ENCODE peak calls at places on chromosomes 6 and 20, in six cellular contexts. One of them, this sample, is unnamed.

GRCh38 chr6:44453146-44453545 is 65.6 kb downstream of the CDC5L start:
- DNase-seq in activated CD8-positive, alpha-beta memory T cell treated with anti-CD3 and anti-CD28 coated beads for 48 hours: no peak
- DNase-seq in K562: no peak
- DNase-seq in prostate gland: no peak
- DNase-seq in AG20443: no peak
- DNase-seq in HTR-8/SVneo: no peak
- DNase-seq in this sample: no peak

GRCh38 chr20:49894073-49894470 is 21.3 kb downstream of the SPATA2 start:
- DNase-seq in activated CD8-positive, alpha-beta memory T cell treated with anti-CD3 and anti-CD28 coated beads for 48 hours: no peak
- DNase-seq in K562: no peak
- DNase-seq in prostate gland: no peak
- DNase-seq in AG20443: no peak
- DNase-seq in HTR-8/SVneo: no peak
- DNase-seq in this sample: no peak

GRCh38 chr6:166330612-166331011 is 11.7 kb downstream of the SFT2D1 start:
- DNase-seq in activated CD8-positive, alpha-beta memory T cell treated with anti-CD3 and anti-CD28 coated beads for 48 hours: no peak
- DNase-seq in K562: peak
- DNase-seq in prostate gland: no peak
- DNase-seq in AG20443: peak
- DNase-seq in HTR-8/SVneo: no peak
- DNase-seq in this sample: no peak

GRCh38 chr6:16402501-16402900 is 164.1 kb downstream of the GMPR start:
- DNase-seq in activated CD8-positive, alpha-beta memory T cell treated with anti-CD3 and anti-CD28 coated beads for 48 hours: no peak
- DNase-seq in K562: no peak
- DNase-seq in prostate gland: no peak
- DNase-seq in AG20443: peak
- DNase-seq in HTR-8/SVneo: no peak
- DNase-seq in this sample: peak

GRCh38 chr20:40706977-40707582 is 18.0 kb upstream of the MAFB start:
- DNase-seq in activated CD8-positive, alpha-beta memory T cell treated with anti-CD3 and anti-CD28 coated beads for 48 hours: no peak
- DNase-seq in K562: no peak
- DNase-seq in prostate gland: no peak
- DNase-seq in AG20443: no peak
- DNase-seq in HTR-8/SVneo: no peak
- DNase-seq in this sample: peak

GRCh38 chr6:163414367-163415175 is at the start of gene QKI:
- DNase-seq in activated CD8-positive, alpha-beta memory T cell treated with anti-CD3 and anti-CD28 coated beads for 48 hours: peak
- DNase-seq in K562: peak
- DNase-seq in prostate gland: peak
- DNase-seq in AG20443: peak
- DNase-seq in HTR-8/SVneo: no peak
- DNase-seq in this sample: peak

GRCh38 chr6:142566628-142567396 is 265.0 kb downstream of the ADGRG6 start:
- DNase-seq in activated CD8-positive, alpha-beta memory T cell treated with anti-CD3 and anti-CD28 coated beads for 48 hours: peak
- DNase-seq in K562: peak
- DNase-seq in prostate gland: peak
- DNase-seq in AG20443: peak
- DNase-seq in HTR-8/SVneo: peak
- DNase-seq in this sample: peak

GRCh38 chr6:26156850-26157149 is 69.6 kb downstream of the HFE start:
- DNase-seq in activated CD8-positive, alpha-beta memory T cell treated with anti-CD3 and anti-CD28 coated beads for 48 hours: no peak
- DNase-seq in K562: no peak
- DNase-seq in prostate gland: peak
- DNase-seq in AG20443: no peak
- DNase-seq in HTR-8/SVneo: no peak
- DNase-seq in this sample: no peak

GRCh38 chr6:15299430-15300131 is 53.7 kb downstream of the JARID2 start:
- DNase-seq in activated CD8-positive, alpha-beta memory T cell treated with anti-CD3 and anti-CD28 coated beads for 48 hours: no peak
- DNase-seq in K562: peak
- DNase-seq in prostate gland: no peak
- DNase-seq in AG20443: peak
- DNase-seq in HTR-8/SVneo: peak
- DNase-seq in this sample: no peak

GRCh38 chr20:63284544-63284949 is 8.4 kb upstream of the COL20A1 start:
- DNase-seq in activated CD8-positive, alpha-beta memory T cell treated with anti-CD3 and anti-CD28 coated beads for 48 hours: no peak
- DNase-seq in K562: no peak
- DNase-seq in prostate gland: no peak
- DNase-seq in AG20443: no peak
- DNase-seq in HTR-8/SVneo: no peak
- DNase-seq in this sample: no peak

GRCh38 chr6:21468487-21468886 is 125.1 kb upstream of the SOX4 start:
- DNase-seq in activated CD8-positive, alpha-beta memory T cell treated with anti-CD3 and anti-CD28 coated beads for 48 hours: no peak
- DNase-seq in K562: no peak
- DNase-seq in prostate gland: no peak
- DNase-seq in AG20443: no peak
- DNase-seq in HTR-8/SVneo: no peak
- DNase-seq in this sample: no peak

GRCh38 chr6:151179321-151179720 is 60.4 kb upstream of the AKAP12 start:
- DNase-seq in activated CD8-positive, alpha-beta memory T cell treated with anti-CD3 and anti-CD28 coated beads for 48 hours: no peak
- DNase-seq in K562: no peak
- DNase-seq in prostate gland: no peak
- DNase-seq in AG20443: peak
- DNase-seq in HTR-8/SVneo: no peak
- DNase-seq in this sample: no peak

GRCh38 chr6:161152904-161153662 is 120.8 kb downstream of the AGPAT4 start:
- DNase-seq in activated CD8-positive, alpha-beta memory T cell treated with anti-CD3 and anti-CD28 coated beads for 48 hours: no peak
- DNase-seq in K562: no peak
- DNase-seq in prostate gland: no peak
- DNase-seq in AG20443: peak
- DNase-seq in HTR-8/SVneo: peak
- DNase-seq in this sample: no peak

GRCh38 chr6:36104836-36105235 is 25.5 kb upstream of the MAPK13 start:
- DNase-seq in activated CD8-positive, alpha-beta memory T cell treated with anti-CD3 and anti-CD28 coated beads for 48 hours: no peak
- DNase-seq in K562: no peak
- DNase-seq in prostate gland: no peak
- DNase-seq in AG20443: peak
- DNase-seq in HTR-8/SVneo: no peak
- DNase-seq in this sample: no peak

GRCh38 chr20:58129736-58130135 is 98.7 kb downstream of the ANKRD60 start:
- DNase-seq in activated CD8-positive, alpha-beta memory T cell treated with anti-CD3 and anti-CD28 coated beads for 48 hours: no peak
- DNase-seq in K562: no peak
- DNase-seq in prostate gland: no peak
- DNase-seq in AG20443: no peak
- DNase-seq in HTR-8/SVneo: no peak
- DNase-seq in this sample: no peak

GRCh38 chr6:11460837-11461661 is 76.5 kb upstream of the TMEM170B start:
- DNase-seq in activated CD8-positive, alpha-beta memory T cell treated with anti-CD3 and anti-CD28 coated beads for 48 hours: no peak
- DNase-seq in K562: no peak
- DNase-seq in prostate gland: no peak
- DNase-seq in AG20443: no peak
- DNase-seq in HTR-8/SVneo: no peak
- DNase-seq in this sample: no peak

GRCh38 chr6:130307752-130308361 is 58.0 kb upstream of the TMEM200A start:
- DNase-seq in activated CD8-positive, alpha-beta memory T cell treated with anti-CD3 and anti-CD28 coated beads for 48 hours: no peak
- DNase-seq in K562: no peak
- DNase-seq in prostate gland: no peak
- DNase-seq in AG20443: peak
- DNase-seq in HTR-8/SVneo: no peak
- DNase-seq in this sample: no peak

GRCh38 chr6:110357696-110358535 is at the start of gene METTL24:
- DNase-seq in activated CD8-positive, alpha-beta memory T cell treated with anti-CD3 and anti-CD28 coated beads for 48 hours: no peak
- DNase-seq in K562: no peak
- DNase-seq in prostate gland: no peak
- DNase-seq in AG20443: peak
- DNase-seq in HTR-8/SVneo: no peak
- DNase-seq in this sample: no peak

GRCh38 chr6:38034269-38034914 is 214.9 kb downstream of the ZFAND3 start:
- DNase-seq in activated CD8-positive, alpha-beta memory T cell treated with anti-CD3 and anti-CD28 coated beads for 48 hours: no peak
- DNase-seq in K562: peak
- DNase-seq in prostate gland: no peak
- DNase-seq in AG20443: peak
- DNase-seq in HTR-8/SVneo: no peak
- DNase-seq in this sample: peak

GRCh38 chr6:50602191-50602810 is 111.0 kb upstream of the TFAP2D start:
- DNase-seq in activated CD8-positive, alpha-beta memory T cell treated with anti-CD3 and anti-CD28 coated beads for 48 hours: no peak
- DNase-seq in K562: peak
- DNase-seq in prostate gland: no peak
- DNase-seq in AG20443: peak
- DNase-seq in HTR-8/SVneo: peak
- DNase-seq in this sample: peak

GRCh38 chr6:75532521-75532920 is 38.9 kb upstream of the FILIP1 start:
- DNase-seq in activated CD8-positive, alpha-beta memory T cell treated with anti-CD3 and anti-CD28 coated beads for 48 hours: no peak
- DNase-seq in K562: no peak
- DNase-seq in prostate gland: no peak
- DNase-seq in AG20443: peak
- DNase-seq in HTR-8/SVneo: peak
- DNase-seq in this sample: no peak

GRCh38 chr20:62929051-62929538 is 2.8 kb upstream of the DIDO1 start:
- DNase-seq in activated CD8-positive, alpha-beta memory T cell treated with anti-CD3 and anti-CD28 coated beads for 48 hours: peak
- DNase-seq in K562: peak
- DNase-seq in prostate gland: peak
- DNase-seq in AG20443: peak
- DNase-seq in HTR-8/SVneo: no peak
- DNase-seq in this sample: no peak

GRCh38 chr6:34206726-34207125 is 29.9 kb upstream of the HMGA1 start:
- DNase-seq in activated CD8-positive, alpha-beta memory T cell treated with anti-CD3 and anti-CD28 coated beads for 48 hours: no peak
- DNase-seq in K562: no peak
- DNase-seq in prostate gland: no peak
- DNase-seq in AG20443: no peak
- DNase-seq in HTR-8/SVneo: no peak
- DNase-seq in this sample: no peak

GRCh38 chr20:45863543-45864470 is 6.4 kb downstream of the ZSWIM3 start:
- DNase-seq in activated CD8-positive, alpha-beta memory T cell treated with anti-CD3 and anti-CD28 coated beads for 48 hours: no peak
- DNase-seq in K562: no peak
- DNase-seq in prostate gland: no peak
- DNase-seq in AG20443: no peak
- DNase-seq in HTR-8/SVneo: no peak
- DNase-seq in this sample: no peak

GRCh38 chr6:44034391-44034861 is 92.8 kb downstream of the MRPL14 start:
- DNase-seq in activated CD8-positive, alpha-beta memory T cell treated with anti-CD3 and anti-CD28 coated beads for 48 hours: no peak
- DNase-seq in K562: no peak
- DNase-seq in prostate gland: no peak
- DNase-seq in AG20443: no peak
- DNase-seq in HTR-8/SVneo: no peak
- DNase-seq in this sample: no peak

GRCh38 chr20:32536861-32537656 is 48.1 kb downstream of the NOL4L start:
- DNase-seq in activated CD8-positive, alpha-beta memory T cell treated with anti-CD3 and anti-CD28 coated beads for 48 hours: no peak
- DNase-seq in K562: peak
- DNase-seq in prostate gland: no peak
- DNase-seq in AG20443: no peak
- DNase-seq in HTR-8/SVneo: no peak
- DNase-seq in this sample: no peak

GRCh38 chr6:168618546-168619315 is 177.7 kb downstream of the SMOC2 start:
- DNase-seq in activated CD8-positive, alpha-beta memory T cell treated with anti-CD3 and anti-CD28 coated beads for 48 hours: no peak
- DNase-seq in K562: no peak
- DNase-seq in prostate gland: no peak
- DNase-seq in AG20443: no peak
- DNase-seq in HTR-8/SVneo: no peak
- DNase-seq in this sample: no peak

GRCh38 chr20:32780749-32781402 is 18.7 kb downstream of the DNMT3B start:
- DNase-seq in activated CD8-positive, alpha-beta memory T cell treated with anti-CD3 and anti-CD28 coated beads for 48 hours: no peak
- DNase-seq in K562: no peak
- DNase-seq in prostate gland: no peak
- DNase-seq in AG20443: no peak
- DNase-seq in HTR-8/SVneo: no peak
- DNase-seq in this sample: no peak

GRCh38 chr20:6767166-6767535 is 335 bp upstream of the BMP2 start:
- DNase-seq in activated CD8-positive, alpha-beta memory T cell treated with anti-CD3 and anti-CD28 coated beads for 48 hours: no peak
- DNase-seq in K562: no peak
- DNase-seq in prostate gland: no peak
- DNase-seq in AG20443: no peak
- DNase-seq in HTR-8/SVneo: no peak
- DNase-seq in this sample: no peak

GRCh38 chr6:16548121-16548520 is 213.1 kb downstream of the ATXN1 start:
- DNase-seq in activated CD8-positive, alpha-beta memory T cell treated with anti-CD3 and anti-CD28 coated beads for 48 hours: no peak
- DNase-seq in K562: no peak
- DNase-seq in prostate gland: no peak
- DNase-seq in AG20443: no peak
- DNase-seq in HTR-8/SVneo: no peak
- DNase-seq in this sample: no peak

GRCh38 chr20:12764053-12764452 is 244.7 kb upstream of the SPTLC3 start:
- DNase-seq in activated CD8-positive, alpha-beta memory T cell treated with anti-CD3 and anti-CD28 coated beads for 48 hours: no peak
- DNase-seq in K562: no peak
- DNase-seq in prostate gland: no peak
- DNase-seq in AG20443: no peak
- DNase-seq in HTR-8/SVneo: no peak
- DNase-seq in this sample: no peak

GRCh38 chr6:124963416-124964083 is 1.3 kb downstream of the RNF217 start:
- DNase-seq in activated CD8-positive, alpha-beta memory T cell treated with anti-CD3 and anti-CD28 coated beads for 48 hours: no peak
- DNase-seq in K562: peak
- DNase-seq in prostate gland: no peak
- DNase-seq in AG20443: peak
- DNase-seq in HTR-8/SVneo: peak
- DNase-seq in this sample: peak

GRCh38 chr20:4227085-4227821 is 211.9 kb upstream of the RNF24 start:
- DNase-seq in activated CD8-positive, alpha-beta memory T cell treated with anti-CD3 and anti-CD28 coated beads for 48 hours: no peak
- DNase-seq in K562: peak
- DNase-seq in prostate gland: no peak
- DNase-seq in AG20443: peak
- DNase-seq in HTR-8/SVneo: no peak
- DNase-seq in this sample: no peak

GRCh38 chr6:6131492-6132109 is 124.9 kb upstream of the NRN1 start:
- DNase-seq in activated CD8-positive, alpha-beta memory T cell treated with anti-CD3 and anti-CD28 coated beads for 48 hours: no peak
- DNase-seq in K562: peak
- DNase-seq in prostate gland: no peak
- DNase-seq in AG20443: peak
- DNase-seq in HTR-8/SVneo: no peak
- DNase-seq in this sample: no peak

This sample was measured in SK-N-DZ.